ENCODE peak calls at places on chromosomes 2 and 18, in ten cellular contexts. I is A549, C is sigmoid colon, P is tibial nerve, X is ovary, W is SK-N-SH, Z is stomach, H is H1, R is K562, D is transverse colon. U is an unnamed sample. For H3K4me1, the result is how much of the 10 kb centered on the place peaks cover.

GRCh38 chr2:37768491-37768925 is 97.1 kb upstream of the CDC42EP3 start:
- DNase-seq in X (peak), C (no peak), P (peak), D (no peak), H (no peak), W (peak), Z (peak), I (peak), R (no peak), U (no peak)

GRCh38 chr2:123080331-123080730 is 944.8 kb upstream of the CNTNAP5 start:
- DNase-seq in X (no peak), I (no peak), D (no peak), C (no peak), W (no peak), P (no peak), H (no peak), Z (no peak), R (no peak), U (no peak)

GRCh38 chr18:23237524-23238151 is 102.4 kb downstream of the CABLES1 start:
- DNase-seq in W (no peak), R (no peak), X (peak), P (no peak), D (peak), C (peak), Z (peak), H (no peak), I (no peak), U (no peak)

GRCh38 chr2:222701233-222701632 is 29.8 kb downstream of the MOGAT1 start:
- DNase-seq in I (no peak), P (no peak), C (no peak), W (no peak), R (no peak), D (no peak), X (no peak), Z (no peak), H (no peak), U (no peak)

GRCh38 chr18:10798727-10799435 is 273.1 kb downstream of the NAPG start:
- DNase-seq in Z (no peak), C (no peak), W (no peak), R (peak), D (no peak), H (no peak), P (no peak), X (no peak), I (peak), U (no peak)

GRCh38 chr2:191580581-191580980 is 97.4 kb upstream of the NABP1 start:
- DNase-seq in P (no peak), Z (no peak), X (no peak), R (no peak), C (no peak), I (no peak), D (no peak), H (no peak), W (no peak), U (no peak)

GRCh38 chr2:240904216-240905175 is 1.6 kb upstream of the CROCC2 start:
- DNase-seq in D (no peak), P (no peak), Z (no peak), I (no peak), R (no peak), W (no peak), H (no peak), X (no peak), C (no peak), U (peak)

GRCh38 chr18:58241026-58241679 is 197.1 kb downstream of the NEDD4L start:
- DNase-seq in I (no peak), Z (no peak), C (no peak), W (no peak), P (no peak), X (no peak), D (no peak), H (no peak), R (no peak), U (no peak)

GRCh38 chr18:12639990-12640880 is 17.7 kb downstream of the SPIRE1 start:
- DNase-seq in H (no peak), W (no peak), Z (no peak), P (no peak), R (no peak), X (no peak), I (peak), D (no peak), C (no peak), U (no peak)

GRCh38 chr2:127630409-127631183 is 15.4 kb upstream of the GPR17 start:
- DNase-seq in P (no peak), Z (no peak), H (no peak), D (no peak), I (no peak), R (no peak), W (no peak), X (no peak), C (peak), U (no peak)

GRCh38 chr2:239159476-239159911 is 241.3 kb downstream of the HDAC4 start:
- DNase-seq in I (no peak), X (no peak), C (peak), H (no peak), D (peak), Z (peak), P (no peak), W (no peak), R (no peak), U (peak)

GRCh38 chr2:150610670-150611279 is 123.3 kb upstream of the RND3 start:
- DNase-seq in P (no peak), R (peak), C (no peak), H (peak), W (peak), D (peak), I (peak), X (no peak), Z (peak), U (no peak)

GRCh38 chr2:86298411-86299390 is 38.7 kb downstream of the REEP1 start:
- DNase-seq in W (peak), D (no peak), H (no peak), I (peak), Z (no peak), C (no peak), X (no peak), P (no peak), R (no peak), U (no peak)

GRCh38 chr18:76139844-76140243 is 355.2 kb downstream of the ZNF516 start:
- DNase-seq in Z (no peak), R (no peak), H (no peak), C (no peak), P (no peak), X (no peak), D (no peak), I (no peak), W (no peak), U (no peak)

GRCh38 chr2:186697536-186697935 is 3.7 kb downstream of the FAM171B start:
- DNase-seq in I (no peak), W (no peak), R (no peak), C (no peak), Z (no peak), X (no peak), D (no peak), P (no peak), H (no peak), U (no peak)

GRCh38 chr2:46876741-46877384 is 38.7 kb downstream of the MCFD2 start:
- DNase-seq in H (no peak), P (no peak), R (peak), C (no peak), I (peak), W (peak), Z (peak), D (peak), X (no peak), U (peak)

GRCh38 chr2:23009545-23010149 is 375.3 kb upstream of the KLHL29 start:
- DNase-seq in W (no peak), I (no peak), P (peak), C (peak), H (no peak), R (no peak), Z (no peak), X (no peak), D (peak), U (no peak)

GRCh38 chr2:226649871-226650660 is 149.6 kb downstream of the IRS1 start:
- DNase-seq in R (no peak), D (peak), W (no peak), H (peak), Z (peak), X (peak), I (peak), C (peak), P (peak), U (peak)

GRCh38 chr18:14914126-14914525 is 166.2 kb downstream of the ANKRD30B start:
- DNase-seq in H (no peak), D (no peak), C (no peak), Z (no peak), R (no peak), I (no peak), W (no peak), P (no peak), X (no peak), U (no peak)

GRCh38 chr2:126843046-126843445 is 55.6 kb upstream of the TEX51 start:
- DNase-seq in D (no peak), X (no peak), H (peak), I (no peak), W (no peak), C (peak), R (no peak), P (no peak), Z (no peak), U (no peak)

GRCh38 chr2:25954199-25954752 is 28.0 kb downstream of the KIF3C start:
- DNase-seq in C (no peak), X (no peak), Z (no peak), P (no peak), W (no peak), D (no peak), R (no peak), H (peak), I (no peak), U (no peak)

GRCh38 chr2:28300921-28301341 is 91.7 kb upstream of the FOSL2 start:
- DNase-seq in P (no peak), W (no peak), I (no peak), D (no peak), H (no peak), X (no peak), Z (no peak), R (no peak), C (peak), U (no peak)

GRCh38 chr2:2913601-2914120 is 464.0 kb downstream of the EIPR1 start:
- DNase-seq in I (no peak), C (no peak), Z (no peak), R (no peak), P (no peak), W (no peak), D (no peak), H (no peak), X (no peak), U (no peak)

GRCh38 chr2:217625475-217626245 is 377.1 kb downstream of the TNS1 start:
- DNase-seq in X (no peak), I (no peak), P (peak), D (no peak), Z (no peak), H (no peak), C (no peak), R (no peak), W (no peak), U (no peak)

GRCh38 chr2:138919336-138919735 is 139.1 kb upstream of the NXPH2 start:
- DNase-seq in D (no peak), X (no peak), R (no peak), C (no peak), H (no peak), Z (no peak), P (no peak), I (no peak), W (no peak), U (no peak)

GRCh38 chr2:70085711-70086277 is 1.5 kb upstream of the PCBP1 start:
- DNase-seq in W (no peak), I (no peak), H (peak), R (no peak), D (no peak), P (no peak), C (peak), Z (no peak), X (no peak), U (no peak)

GRCh38 chr2:26653207-26654060 is 12.3 kb upstream of the CIB4 start:
- DNase-seq in R (no peak), W (no peak), P (no peak), I (no peak), Z (peak), D (no peak), X (no peak), C (no peak), H (no peak), U (no peak)

GRCh38 chr2:38935568-38936172 is 46.0 kb downstream of the ARHGEF33 start:
- DNase-seq in W (no peak), P (no peak), C (no peak), X (no peak), D (no peak), I (no peak), H (no peak), Z (no peak), R (no peak), U (no peak)

GRCh38 chr2:168884990-168885389 is 5.2 kb downstream of the SPC25 start:
- DNase-seq in X (no peak), Z (no peak), R (no peak), W (no peak), C (no peak), H (no peak), D (no peak), I (no peak), P (no peak), U (no peak)

GRCh38 chr2:72813841-72814240 is 12.0 kb downstream of the EXOC6B start:
- DNase-seq in X (no peak), R (no peak), P (no peak), H (no peak), W (no peak), I (no peak), C (no peak), D (no peak), Z (no peak), U (no peak)

GRCh38 chr2:135657806-135658582 is 83.7 kb upstream of the UBXN4 start:
- DNase-seq in I (no peak), R (no peak), D (no peak), Z (no peak), P (no peak), W (no peak), C (no peak), X (no peak), H (no peak), U (no peak)

GRCh38 chr2:84285056-84285747 is 173.9 kb downstream of the SUCLG1 start:
- DNase-seq in Z (no peak), H (no peak), X (no peak), W (no peak), C (no peak), D (no peak), R (peak), I (no peak), P (no peak), U (no peak)
- TF ChIP-seq EP300 in Z (no peak), H (no peak), X (no peak), W (no peak), C (no peak), D (no peak), R (no peak), I (no peak), P (no peak), U (no peak)

GRCh38 chr2:97714950-97715652 is 1.7 kb downstream of the ZAP70 start:
- DNase-seq in C (peak), X (no peak), I (no peak), R (no peak), H (no peak), Z (no peak), W (no peak), D (no peak), P (no peak), U (peak)

GRCh38 chr2:97714084-97714949 is 941 bp downstream of the ZAP70 start:
- DNase-seq in Z (no peak), R (no peak), D (no peak), W (no peak), H (no peak), C (peak), P (no peak), X (no peak), I (no peak), U (peak)

GRCh38 chr2:97717618-97718005 is 4.2 kb downstream of the ZAP70 start:
- DNase-seq in P (no peak), W (no peak), R (no peak), C (no peak), H (no peak), I (no peak), X (no peak), Z (no peak), D (no peak), U (no peak)

GRCh38 chr2:97716695-97717617 is 3.6 kb downstream of the ZAP70 start:
- DNase-seq in W (no peak), I (no peak), X (no peak), H (no peak), R (no peak), P (no peak), D (no peak), Z (no peak), C (peak), U (peak)

DNA sequence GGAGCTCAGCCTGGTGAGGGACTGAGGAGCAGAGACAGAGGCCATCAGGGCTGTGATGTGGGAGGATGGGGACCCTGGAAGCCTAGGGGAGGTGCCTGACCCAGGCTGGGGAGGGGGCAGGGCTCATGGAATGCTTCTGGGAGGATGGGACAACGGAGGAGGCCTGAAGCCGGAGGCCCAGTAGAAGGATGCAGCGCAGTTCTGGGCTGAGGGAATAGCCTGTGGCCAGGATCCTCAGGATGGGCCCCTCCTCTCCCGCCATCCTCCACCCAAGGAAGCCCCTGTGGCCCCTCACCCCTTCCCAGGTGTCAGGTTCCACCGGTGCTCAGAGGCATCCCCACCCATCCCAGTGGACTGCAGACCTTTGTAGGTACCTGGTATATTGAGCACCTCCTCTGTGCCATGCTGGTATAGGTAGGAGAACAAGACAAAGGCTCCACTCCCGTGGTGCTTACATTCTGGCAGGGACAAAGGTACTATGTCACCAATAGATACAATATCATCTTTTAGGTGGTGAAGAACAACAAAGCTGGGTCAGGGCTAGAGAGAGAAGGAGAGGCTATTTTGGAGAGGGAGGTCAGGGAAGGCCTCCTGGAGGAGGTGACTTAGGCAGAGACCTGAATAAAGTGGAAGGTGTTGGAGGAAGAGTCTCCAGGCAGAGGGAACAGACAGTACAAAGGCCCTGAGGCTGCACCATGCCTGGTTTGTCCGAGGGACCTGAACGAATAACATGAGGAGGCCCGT is 2.7 kb downstream of the ZAP70 start:
- DNase-seq in P (no peak), I (no peak), R (no peak), W (no peak), C (peak), D (no peak), Z (no peak), X (no peak), H (no peak), U (peak)
- H3K4me1 ChIP-seq in P (under half), I (under half), R (under half), W (under half), C (under half), D (under half), Z (under half), X (under half), H (under half), U (under half)

DNA sequence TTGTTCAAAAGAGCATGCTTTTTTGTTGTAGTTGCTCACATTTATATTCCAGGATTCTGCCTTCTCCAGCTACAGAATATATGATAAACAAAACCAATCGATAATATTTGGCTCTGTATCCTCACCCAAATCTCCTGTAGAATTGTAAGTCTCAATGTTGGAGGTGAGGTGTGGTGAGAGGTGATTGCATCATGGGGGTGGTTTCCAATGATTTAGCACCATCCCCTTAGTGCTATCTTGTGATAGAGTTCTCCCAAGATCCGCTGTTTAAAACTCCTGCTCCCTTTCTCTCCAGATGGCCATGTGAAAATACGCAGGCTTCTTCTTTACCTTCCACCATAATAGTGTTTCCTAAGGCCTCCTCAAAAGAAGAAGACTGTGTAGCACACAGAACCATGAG is 98.7 kb upstream of the SCN7A start:
- DNase-seq in W (no peak), C (no peak), I (no peak), H (no peak), D (no peak), P (no peak), R (no peak), X (no peak), Z (no peak), U (no peak)
- TF ChIP-seq EP300 in W (no peak), C (no peak), I (no peak), H (no peak), D (no peak), P (no peak), R (no peak), X (no peak), Z (no peak), U (no peak)

GRCh38 chr2:134273240-134273983 is 19.5 kb downstream of the MGAT5 start:
- DNase-seq in X (no peak), D (no peak), Z (no peak), P (no peak), R (no peak), I (no peak), C (no peak), H (no peak), W (no peak), U (no peak)

GRCh38 chr2:134272831-134273230 is 19.0 kb downstream of the MGAT5 start:
- DNase-seq in R (no peak), I (no peak), H (no peak), Z (no peak), C (no peak), D (no peak), X (no peak), P (no peak), W (no peak), U (no peak)

GRCh38 chr2:134276381-134277172 is 22.7 kb downstream of the MGAT5 start:
- DNase-seq in C (no peak), I (no peak), H (no peak), Z (no peak), W (no peak), R (no peak), P (no peak), X (no peak), D (no peak), U (no peak)

GRCh38 chr2:134277223-134277622 is 23.4 kb downstream of the MGAT5 start:
- DNase-seq in W (no peak), I (no peak), X (no peak), H (no peak), Z (no peak), R (no peak), P (no peak), C (no peak), D (no peak), U (no peak)

DNA sequence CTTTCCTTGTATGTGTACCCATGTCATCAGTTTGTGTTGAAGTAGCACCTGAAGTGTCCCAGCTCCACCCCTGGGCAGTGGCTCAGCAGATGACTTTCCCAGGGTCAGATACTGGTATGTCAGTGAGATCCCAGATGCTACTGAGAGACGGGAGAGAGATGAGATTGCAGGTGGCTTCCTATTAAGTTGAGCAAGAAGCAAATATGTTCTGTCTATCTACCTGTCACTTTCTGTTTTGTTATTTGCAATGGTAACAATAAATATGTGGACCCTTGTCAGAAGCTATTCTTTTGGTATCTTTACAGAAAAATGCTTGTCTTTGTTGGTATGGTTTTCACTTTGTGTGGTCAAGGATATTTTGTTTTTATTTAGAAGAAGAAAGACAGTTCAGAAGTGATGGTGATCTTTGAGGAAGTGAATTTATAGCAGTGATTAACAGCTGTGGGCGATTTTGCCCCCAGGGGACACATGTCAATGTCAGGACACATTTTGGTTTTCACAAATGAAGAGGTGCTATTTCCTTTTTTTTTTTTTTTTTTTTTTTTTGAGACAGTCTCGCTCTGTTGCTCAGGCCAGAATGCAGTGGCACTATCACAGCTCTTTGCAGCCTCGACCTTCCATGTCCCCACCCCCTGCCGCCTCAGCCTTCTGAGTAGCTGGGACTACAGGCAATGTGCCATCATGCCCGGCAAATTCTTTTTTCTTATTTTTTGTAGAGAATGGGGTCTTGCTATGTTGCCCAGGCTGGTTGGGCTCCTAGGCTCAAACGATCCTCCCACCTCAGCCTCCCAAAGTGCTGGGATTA is 21.4 kb downstream of the MGAT5 start:
- DNase-seq in X (no peak), D (no peak), I (no peak), Z (no peak), W (no peak), R (no peak), C (no peak), P (no peak), H (no peak), U (no peak)
- H3K4me1 ChIP-seq in X (under half), D (under half), I (under half), Z (under half), W (under half), R (under half), C (under half), P (under half), H (under half), U (under half)

DNA sequence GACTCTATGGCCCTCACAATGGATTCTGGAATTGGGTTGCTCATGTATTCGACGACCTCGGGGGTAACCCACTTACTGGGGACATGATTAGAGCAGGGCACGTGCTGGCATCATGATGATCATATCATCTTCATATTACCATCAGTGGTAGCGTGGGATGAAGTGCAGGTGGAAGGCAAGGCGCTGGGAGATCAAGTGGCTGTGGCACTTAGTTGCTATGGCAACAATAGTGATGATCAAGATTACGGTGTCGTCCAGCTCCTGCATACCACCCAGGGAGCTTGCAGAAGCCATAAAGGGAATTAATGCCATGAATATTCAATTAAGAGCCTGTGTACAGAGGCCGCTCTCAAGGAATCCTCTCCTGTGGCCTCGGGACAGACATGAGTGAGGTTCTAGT is 237.2 kb upstream of the COPS8 start:
- DNase-seq in I (no peak), W (peak), P (no peak), Z (no peak), C (no peak), R (no peak), D (no peak), X (no peak), H (no peak), U (no peak)
- TF ChIP-seq EP300 in I (no peak), W (no peak), P (no peak), Z (no peak), C (no peak), R (no peak), D (no peak), X (no peak), H (no peak), U (no peak)